ENCODE peak calls at places on chromosomes 7 and 10, in ten cellular contexts. P is RWPE1, S is HepG2, K is heart right ventricle, G is osteocyte, L is chondrocyte, E is GM20000, D is SK-N-SH, U is GM12864, V is nephron progenitor cell. A is an unnamed sample.

GRCh38 chr10:44306147-44306710 is 78.7 kb downstream of the CXCL12 start:
- DNase-seq in K (no peak), U (no peak), L (no peak), V (no peak), D (no peak), E (no peak), S (no peak), G (no peak), P (no peak), A (no peak)

GRCh38 chr7:39617010-39617409 is 6.4 kb upstream of the RALA start:
- DNase-seq in V (no peak), E (no peak), P (no peak), D (no peak), U (no peak), K (no peak), S (no peak), L (no peak), G (no peak), A (no peak)

GRCh38 chr10:30986027-30986672 is 45.5 kb downstream of the ZNF438 start:
- DNase-seq in P (peak), L (no peak), D (no peak), S (no peak), K (no peak), V (no peak), E (no peak), U (no peak), G (no peak), A (no peak)

GRCh38 chr10:70729763-70730357 is 55.3 kb downstream of the TBATA start:
- DNase-seq in L (no peak), K (no peak), D (peak), P (no peak), E (no peak), V (no peak), G (no peak), S (no peak), U (no peak), A (no peak)

GRCh38 chr10:76287856-76288255 is 856.4 kb downstream of the LRMDA start:
- DNase-seq in P (no peak), E (no peak), V (no peak), S (no peak), D (no peak), L (no peak), K (no peak), G (no peak), U (no peak), A (no peak)

GRCh38 chr10:124676416-124677062 is 67.6 kb downstream of the FAM53B start:
- DNase-seq in U (no peak), V (peak), K (peak), G (no peak), L (no peak), D (no peak), E (no peak), P (no peak), S (no peak), A (no peak)

GRCh38 chr7:147916573-147916972 is 674.0 kb upstream of the C7orf33 start:
- DNase-seq in D (no peak), K (no peak), U (no peak), E (no peak), P (no peak), S (no peak), G (no peak), V (no peak), L (no peak), A (no peak)

GRCh38 chr7:69219381-69219780 is 378.9 kb upstream of the AUTS2 start:
- DNase-seq in L (no peak), G (no peak), V (no peak), K (no peak), U (no peak), E (no peak), S (no peak), P (no peak), D (no peak), A (no peak)

GRCh38 chr7:105876964-105877601 is 684 bp upstream of the ATXN7L1 start:
- DNase-seq in V (peak), S (peak), D (peak), L (no peak), G (no peak), U (no peak), K (peak), E (peak), P (peak), A (peak)

DNA sequence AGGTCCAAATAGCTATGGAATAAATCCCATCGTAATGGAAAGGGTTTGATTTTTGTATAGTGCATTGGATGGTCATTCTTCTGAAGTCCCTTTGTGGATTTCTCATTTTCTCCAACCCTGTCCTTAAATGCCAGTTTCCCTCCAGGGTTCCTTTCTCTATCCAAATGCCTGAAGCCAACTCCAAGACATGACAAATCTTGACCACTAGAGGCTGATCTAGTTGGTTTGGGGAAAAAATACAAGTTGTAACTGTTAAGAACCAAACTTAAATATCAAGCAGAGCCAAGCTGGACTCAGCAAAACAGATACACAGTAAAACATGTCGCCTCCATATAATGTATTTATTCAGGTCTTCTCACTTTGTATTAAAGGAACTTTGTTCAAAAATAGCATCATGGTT is 28.7 kb downstream of the FRMD4A start:
- DNase-seq in P (peak), V (no peak), L (no peak), E (no peak), K (no peak), U (no peak), D (no peak), S (no peak), G (no peak), A (no peak)
- TF ChIP-seq CTCF in P (no peak), V (peak), L (peak), E (no peak), K (no peak), U (peak), D (peak), S (no peak), G (peak), A (peak)

DNA sequence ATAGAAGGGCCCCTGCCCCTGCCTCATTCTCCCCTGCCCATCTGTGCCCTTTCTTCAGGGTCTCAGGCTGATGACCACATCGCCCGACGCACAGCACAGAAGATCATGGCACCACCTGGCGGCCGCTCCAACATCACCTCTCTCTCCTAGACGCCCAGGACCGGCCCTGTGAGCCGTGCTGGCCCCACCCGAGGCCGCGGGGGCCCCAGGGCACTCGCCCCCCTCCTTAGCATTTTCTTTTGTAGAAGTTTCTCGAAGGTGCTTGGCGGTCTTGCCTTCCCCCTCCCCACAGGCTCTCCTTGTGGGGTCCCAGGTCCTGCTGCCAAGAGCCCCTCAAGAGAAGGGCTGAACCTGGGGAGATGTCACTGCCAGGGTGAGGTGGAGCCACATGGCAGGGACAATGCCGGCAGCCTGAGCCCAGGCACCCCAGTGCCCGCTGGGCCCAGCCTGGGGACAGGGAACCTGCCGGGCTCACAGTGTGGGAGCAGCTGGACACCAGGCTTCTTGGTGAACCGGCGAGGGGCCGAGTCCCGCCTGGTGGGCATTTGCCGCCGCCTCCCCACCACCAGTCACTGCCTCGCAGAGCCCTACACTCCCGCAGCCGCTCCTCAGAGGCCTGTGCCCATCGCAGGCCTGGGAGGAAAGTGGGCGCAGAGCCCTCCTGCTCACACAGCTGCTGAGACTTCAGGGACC is 18.2 kb downstream of the DPYSL4 start:
- DNase-seq in U (no peak), S (peak), L (no peak), V (no peak), G (no peak), P (no peak), E (no peak), D (no peak), K (peak), A (no peak)
- TF ChIP-seq CTCF in U (no peak), S (peak), L (no peak), V (no peak), G (no peak), P (no peak), E (no peak), D (no peak), K (no peak), A (no peak)

DNA sequence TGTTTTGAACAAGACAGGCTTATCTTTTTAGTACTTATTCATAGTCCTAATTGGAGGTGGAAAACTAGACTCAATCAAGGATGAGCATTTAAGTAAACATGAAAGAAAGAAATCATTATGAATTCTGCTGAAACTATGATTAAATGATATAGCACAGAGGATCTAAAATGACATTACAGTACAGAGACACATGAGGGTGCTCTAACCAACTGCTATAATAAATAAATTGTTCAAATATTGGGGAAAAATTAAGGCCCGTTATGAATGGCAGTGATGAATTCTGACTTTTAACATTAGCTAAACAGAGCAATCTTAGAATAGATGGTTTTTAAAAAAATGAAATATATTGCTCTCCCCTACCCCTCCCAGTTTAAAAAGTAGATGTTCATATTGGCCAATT is 10.3 kb downstream of the WNT2 start:
- DNase-seq in U (no peak), P (no peak), D (no peak), K (no peak), L (no peak), S (no peak), G (no peak), E (no peak), V (no peak), A (no peak)
- TF ChIP-seq CTCF in U (no peak), P (no peak), D (peak), K (no peak), L (peak), S (no peak), G (peak), E (peak), V (no peak), A (peak)

GRCh38 chr10:104483582-104483981 is 129.9 kb downstream of the CFAP58 start:
- DNase-seq in P (no peak), D (no peak), E (no peak), K (no peak), U (no peak), G (no peak), V (no peak), S (no peak), L (no peak), A (no peak)

GRCh38 chr10:104488046-104488832 is 134.6 kb downstream of the CFAP58 start:
- DNase-seq in P (no peak), L (no peak), K (no peak), S (no peak), E (no peak), G (no peak), V (no peak), U (no peak), D (no peak), A (no peak)

GRCh38 chr10:104486803-104487202 is 133.2 kb downstream of the CFAP58 start:
- DNase-seq in G (no peak), K (no peak), L (no peak), D (no peak), V (no peak), U (no peak), S (no peak), P (no peak), E (no peak), A (no peak)

GRCh38 chr10:104480797-104481196 is 127.2 kb downstream of the CFAP58 start:
- DNase-seq in K (no peak), V (no peak), E (no peak), U (no peak), S (no peak), G (no peak), L (no peak), P (no peak), D (no peak), A (no peak)

GRCh38 chr10:104485632-104486031 is 132.0 kb downstream of the CFAP58 start:
- DNase-seq in U (no peak), V (no peak), P (no peak), K (no peak), E (no peak), L (no peak), G (no peak), D (no peak), S (no peak), A (no peak)
- TF ChIP-seq CTCF in U (peak), V (peak), P (no peak), K (no peak), E (no peak), L (no peak), G (no peak), D (no peak), S (no peak), A (no peak)